ENCODE peak calls at places on chromosome 11, in five cellular contexts. W is left ventricle myocardium inferior, D is OCI-LY7, L is astrocyte of the spinal cord, I is endodermal cell. N is an unnamed sample.

GRCh38 chr11:130798280-130798679 is 118.0 kb downstream of the SNX19 start:
- DNase-seq in D (no peak), L (peak), W (no peak), I (no peak), N (no peak)

GRCh38 chr11:67054851-67055523 is 1.7 kb upstream of the RHOD start:
- DNase-seq in I (no peak), L (peak), D (no peak), W (peak), N (no peak)

GRCh38 chr11:27444801-27445215 is 27.8 kb downstream of the LGR4 start:
- DNase-seq in I (peak), L (no peak), D (no peak), W (no peak), N (no peak)

GRCh38 chr11:74970852-74971395 is 17.8 kb upstream of the NEU3 start:
- DNase-seq in I (no peak), D (no peak), L (no peak), W (no peak), N (no peak)

GRCh38 chr11:132278801-132279574 is 908.6 kb downstream of the NTM start:
- DNase-seq in W (no peak), L (peak), I (peak), D (peak), N (no peak)

GRCh38 chr11:103830205-103830604 is 206.2 kb upstream of the DDI1 start:
- DNase-seq in D (no peak), W (no peak), L (no peak), I (no peak), N (no peak)

GRCh38 chr11:117083011-117083940 is 15.0 kb downstream of the SIK3 start:
- DNase-seq in I (no peak), W (no peak), L (no peak), D (no peak), N (no peak)

GRCh38 chr11:77147668-77148321 is 19.7 kb downstream of the MYO7A start:
- DNase-seq in W (no peak), L (peak), D (no peak), I (peak), N (peak)

GRCh38 chr11:69563306-69563705 is 77.7 kb upstream of the CCND1 start:
- DNase-seq in I (no peak), L (no peak), D (no peak), W (no peak), N (no peak)

GRCh38 chr11:116731097-116731761 is 41.6 kb downstream of the BUD13 start:
- DNase-seq in I (peak), L (peak), W (no peak), D (no peak), N (no peak)

GRCh38 chr11:61057615-61058014 is 44.7 kb upstream of the CD5 start:
- DNase-seq in I (peak), D (no peak), W (no peak), L (no peak), N (no peak)

GRCh38 chr11:19808076-19808911 is 95.7 kb downstream of the NAV2 start:
- DNase-seq in L (no peak), D (no peak), I (no peak), W (no peak), N (no peak)

GRCh38 chr11:18374956-18375355 is 19.4 kb upstream of the LDHA start:
- DNase-seq in W (no peak), L (no peak), D (no peak), I (no peak), N (no peak)

GRCh38 chr11:81237139-81237538 is 1496.5 kb downstream of the FAM181B start:
- DNase-seq in W (no peak), L (peak), D (peak), I (no peak), N (no peak)

GRCh38 chr11:82682003-82682751 is 51.5 kb downstream of the FAM181B start:
- DNase-seq in D (peak), I (peak), W (no peak), L (peak), N (no peak)

GRCh38 chr11:57648791-57649735 is 649 bp downstream of the YPEL4 start:
- DNase-seq in W (no peak), L (no peak), D (peak), I (peak), N (peak)

GRCh38 chr11:26297179-26297970 is 34.6 kb upstream of the ANO3 start:
- DNase-seq in I (peak), W (no peak), D (peak), L (peak), N (no peak)

GRCh38 chr11:61771995-61772455 is 19.6 kb downstream of the MYRF start:
- DNase-seq in D (no peak), W (no peak), I (peak), L (no peak), N (no peak)

GRCh38 chr11:126561327-126561893 is 205.9 kb downstream of the ST3GAL4 start:
- DNase-seq in D (peak), I (peak), L (peak), W (peak), N (no peak)

GRCh38 chr11:72676874-72677341 is 2.7 kb upstream of the PDE2A start:
- DNase-seq in W (peak), I (peak), D (peak), L (peak), N (peak)

GRCh38 chr11:65817815-65818680 is 15.7 kb upstream of the SNX32 start:
- DNase-seq in L (peak), I (peak), D (peak), W (peak), N (peak)

GRCh38 chr11:123206671-123207421 is 11.8 kb upstream of the CLMP start:
- DNase-seq in W (no peak), I (peak), L (no peak), D (no peak), N (no peak)

GRCh38 chr11:75938543-75938942 is 123.5 kb downstream of the UVRAG start:
- DNase-seq in W (no peak), I (no peak), L (peak), D (no peak), N (no peak)

GRCh38 chr11:71307811-71308645 is 55.7 kb upstream of the SHANK2 start:
- DNase-seq in W (no peak), I (peak), D (no peak), L (no peak), N (no peak)

GRCh38 chr11:107370390-107370789 is 87.2 kb downstream of the CWF19L2 start:
- DNase-seq in I (no peak), W (no peak), L (peak), D (no peak), N (no peak)

GRCh38 chr11:7204778-7205177 is 46.9 kb upstream of the SYT9 start:
- DNase-seq in W (no peak), L (peak), D (no peak), I (no peak), N (no peak)

GRCh38 chr11:131867457-131868257 is 497.2 kb downstream of the NTM start:
- DNase-seq in L (peak), W (peak), D (peak), I (peak), N (peak)

GRCh38 chr11:34050967-34051348 is 573 bp upstream of the CAPRIN1 start:
- DNase-seq in I (no peak), W (no peak), D (no peak), L (no peak), N (no peak)

GRCh38 chr11:34051349-34052035 is at the start of gene CAPRIN1:
- DNase-seq in I (peak), W (peak), D (peak), L (peak), N (peak)

GRCh38 chr11:34052036-34052607 is 591 bp downstream of the CAPRIN1 start:
- DNase-seq in D (peak), I (peak), L (peak), W (peak), N (peak)

GRCh38 chr11:34049058-34049457 is 2.5 kb upstream of the CAPRIN1 start:
- DNase-seq in W (no peak), D (no peak), L (no peak), I (no peak), N (no peak)

GRCh38 chr11:34050536-34050935 is 995 bp upstream of the CAPRIN1 start:
- DNase-seq in D (peak), I (no peak), W (no peak), L (peak), N (no peak)
- TF ChIP-seq CTCF in D (no peak), I (no peak), W (no peak), L (no peak), N (no peak)

GRCh38 chr11:118859995-118860394 is 23.7 kb upstream of the CXCR5 start:
- DNase-seq in I (no peak), L (no peak), W (no peak), D (no peak), N (no peak)
- H3K4me3 ChIP-seq in I (no peak), L (no peak), W (no peak), D (no peak), N (no peak)

GRCh38 chr11:63710476-63711217 is 29.3 kb downstream of the RTN3 start:
- DNase-seq in W (no peak), L (peak), I (no peak), D (no peak), N (no peak)
- TF ChIP-seq CTCF in W (peak), L (no peak), I (peak), D (no peak), N (no peak)

GRCh38 chr11:62879150-62879549 is 1.5 kb upstream of the SLC3A2 start:
- DNase-seq in W (no peak), I (no peak), D (no peak), L (no peak), N (no peak)

GRCh38 chr11:62881579-62882427 is 1.1 kb downstream of the SLC3A2 start:
- DNase-seq in W (peak), L (peak), D (peak), I (no peak), N (peak)

GRCh38 chr11:62880231-62880802 is 379 bp upstream of the SLC3A2 start:
- DNase-seq in L (peak), I (no peak), D (peak), W (no peak), N (no peak)

GRCh38 chr11:62880803-62881578 is at the start of gene SLC3A2:
- DNase-seq in W (peak), I (peak), D (peak), L (peak), N (peak)

GRCh38 chr11:62879554-62879953 is 1.1 kb upstream of the SLC3A2 start:
- DNase-seq in D (no peak), W (no peak), L (peak), I (no peak), N (no peak)
- H3K4me3 ChIP-seq in D (peak), W (peak), L (peak), I (peak), N (peak)

GRCh38 chr11:35486446-35486845 is 39.0 kb downstream of the PAMR1 start:
- DNase-seq in D (no peak), I (no peak), W (no peak), L (no peak), N (no peak)
- TF ChIP-seq CTCF in D (no peak), I (peak), W (no peak), L (peak), N (no peak)

DNA sequence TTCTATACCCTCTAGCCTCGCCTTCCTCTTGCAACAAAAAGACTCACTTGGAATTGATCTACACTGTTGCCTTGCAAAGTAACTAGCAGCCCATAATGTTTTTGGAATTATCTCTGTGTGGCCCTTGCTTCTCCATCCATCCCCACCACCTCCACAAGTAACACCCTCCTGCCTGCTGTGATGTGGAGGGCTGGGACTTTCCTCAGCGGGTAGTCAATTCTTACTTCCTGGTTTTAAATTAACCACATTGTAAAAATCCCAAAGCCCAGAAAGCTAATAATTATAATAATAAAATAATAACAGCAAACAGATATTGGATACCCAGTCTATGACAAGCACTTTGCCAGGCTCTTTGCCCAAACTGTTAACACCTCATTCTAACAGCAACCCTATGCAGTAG is 40.8 kb upstream of the GALNT18 start:
- DNase-seq in D (no peak), L (no peak), I (no peak), W (no peak), N (no peak)
- H3K4me3 ChIP-seq in D (no peak), L (no peak), I (no peak), W (no peak), N (no peak)

GRCh38 chr11:59654893-59655292 is 13.9 kb downstream of the PATL1 start:
- DNase-seq in D (no peak), L (no peak), W (no peak), I (no peak), N (no peak)
- TF ChIP-seq CTCF in D (no peak), L (no peak), W (no peak), I (no peak), N (no peak)

DNA sequence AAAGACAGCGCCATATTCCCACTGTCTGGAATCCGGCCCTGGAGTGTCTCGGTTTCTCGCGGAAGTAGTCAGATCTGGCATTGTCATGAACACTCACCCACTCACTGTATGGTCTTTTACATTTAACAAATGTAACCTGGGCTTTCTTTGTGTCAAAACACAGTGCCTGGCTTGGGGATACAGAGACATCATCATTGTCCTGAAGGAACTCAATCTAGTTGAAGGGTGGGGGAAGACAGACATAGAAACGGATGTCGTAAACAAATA is 1.3 kb upstream of the NECTIN1 start:
- DNase-seq in W (no peak), L (no peak), D (no peak), I (no peak), N (no peak)
- H3K4me3 ChIP-seq in W (peak), L (no peak), D (no peak), I (no peak), N (peak)

N was measured in kidney.